ENCODE peak calls at places on chromosomes 6 and 20, in six cellular contexts. O is PC-9, G is uterus, J is psoas muscle, U is adrenal gland, S is Peyer's patch. F is an unnamed sample. For H3K4me1, the result is how much of the 10 kb centered on the place peaks cover.

GRCh38 chr6:16964553-16965499 is 137.0 kb upstream of the STMND1 start:
- DNase-seq in O (peak), S (peak), G (peak), J (peak), U (peak), F (peak)

GRCh38 chr6:71034578-71034977 is 77.7 kb upstream of the B3GAT2 start:
- DNase-seq in S (no peak), G (no peak), O (no peak), U (no peak), J (no peak), F (no peak)

GRCh38 chr6:10721850-10722569 is 860 bp upstream of the TMEM14C start:
- DNase-seq in G (no peak), S (no peak), J (no peak), O (no peak), U (no peak), F (no peak)

GRCh38 chr6:54244430-54244829 is 63.8 kb upstream of the TINAG start:
- DNase-seq in J (no peak), S (no peak), G (no peak), O (no peak), U (no peak), F (no peak)

GRCh38 chr20:58986286-58986967 is 5.4 kb downstream of the NELFCD start:
- DNase-seq in G (no peak), U (no peak), O (no peak), J (no peak), S (peak), F (no peak)

GRCh38 chr20:59495166-59495565 is 109.2 kb upstream of the PHACTR3 start:
- DNase-seq in J (no peak), U (no peak), G (no peak), O (peak), S (no peak), F (no peak)

GRCh38 chr6:112827793-112828192 is 480.7 kb downstream of the RFPL4B start:
- DNase-seq in S (peak), G (no peak), O (no peak), J (no peak), U (peak), F (no peak)

GRCh38 chr6:147530132-147531060 is 21.9 kb downstream of the SAMD5 start:
- DNase-seq in S (no peak), G (no peak), U (no peak), O (no peak), J (no peak), F (no peak)

GRCh38 chr20:33305591-33306057 is 22.6 kb downstream of the BPIFB1 start:
- DNase-seq in J (no peak), O (peak), U (no peak), G (no peak), S (no peak), F (no peak)

GRCh38 chr6:18022398-18023231 is 35.2 kb upstream of the KIF13A start:
- DNase-seq in O (peak), G (no peak), J (no peak), U (no peak), S (no peak), F (peak)

GRCh38 chr6:111147440-111147839 is 60.1 kb downstream of the SLC16A10 start:
- DNase-seq in O (no peak), S (no peak), J (no peak), G (no peak), U (no peak), F (no peak)

GRCh38 chr6:46651766-46652165 is 852 bp downstream of the CYP39A1 start:
- DNase-seq in J (no peak), G (no peak), S (no peak), U (no peak), O (no peak), F (no peak)

GRCh38 chr6:106490453-106490852 is 129.9 kb downstream of the CRYBG1 start:
- DNase-seq in S (no peak), J (no peak), U (no peak), O (peak), G (no peak), F (no peak)

GRCh38 chr6:129634411-129635230 is 75.4 kb downstream of the ARHGAP18 start:
- DNase-seq in S (peak), U (no peak), G (no peak), J (no peak), O (no peak), F (no peak)

GRCh38 chr6:158870418-158870957 is 51.3 kb upstream of the EZR start:
- DNase-seq in O (no peak), J (no peak), S (no peak), U (no peak), G (no peak), F (no peak)

GRCh38 chr6:35752330-35752729 is 15.5 kb downstream of the ARMC12 start:
- DNase-seq in U (no peak), O (no peak), J (no peak), G (no peak), S (no peak), F (no peak)

GRCh38 chr20:53434662-53435061 is 159.0 kb downstream of the ZNF217 start:
- DNase-seq in S (no peak), G (no peak), J (no peak), O (no peak), U (no peak), F (no peak)

GRCh38 chr20:38883081-38883980 is 42.9 kb upstream of the FAM83D start:
- DNase-seq in J (no peak), O (peak), U (peak), G (no peak), S (peak), F (no peak)

GRCh38 chr6:21436625-21437024 is 156.9 kb upstream of the SOX4 start:
- DNase-seq in S (no peak), G (no peak), O (no peak), U (no peak), J (no peak), F (no peak)

GRCh38 chr20:44052166-44052565 is 134.8 kb downstream of the JPH2 start:
- DNase-seq in U (no peak), S (no peak), J (no peak), O (no peak), G (no peak), F (no peak)

GRCh38 chr6:31075528-31075927 is 36.8 kb downstream of the C6orf15 start:
- DNase-seq in O (no peak), G (no peak), S (no peak), U (no peak), J (no peak), F (no peak)

GRCh38 chr6:30129818-30130679 is 5.9 kb upstream of the TRIM40 start:
- DNase-seq in U (no peak), G (no peak), J (no peak), O (peak), S (no peak), F (no peak)

GRCh38 chr6:150527100-150527499 is 72.6 kb upstream of the PLEKHG1 start:
- DNase-seq in U (peak), O (no peak), J (no peak), S (no peak), G (peak), F (no peak)

GRCh38 chr6:85129881-85130280 is 320.0 kb upstream of the NT5E start:
- DNase-seq in U (no peak), J (no peak), O (no peak), S (no peak), G (no peak), F (no peak)

GRCh38 chr20:50049442-50050026 is 63.4 kb downstream of the UBE2V1 start:
- DNase-seq in S (no peak), O (no peak), U (no peak), J (no peak), G (no peak), F (no peak)

GRCh38 chr20:59771506-59772372 is 161.7 kb downstream of the SYCP2 start:
- DNase-seq in U (no peak), O (no peak), J (no peak), S (peak), G (no peak), F (no peak)

GRCh38 chr6:38215225-38215624 is 395.7 kb downstream of the ZFAND3 start:
- DNase-seq in J (no peak), O (no peak), G (no peak), U (no peak), S (no peak), F (no peak)

GRCh38 chr6:49866485-49866943 is at the start of gene CRISP1:
- DNase-seq in S (no peak), J (no peak), O (no peak), G (no peak), U (no peak), F (no peak)

GRCh38 chr6:128443553-128443952 is 76.8 kb downstream of the PTPRK start:
- DNase-seq in U (no peak), O (no peak), J (no peak), G (no peak), S (no peak), F (no peak)

GRCh38 chr6:167238169-167238693 is 52.9 kb upstream of the UNC93A start:
- DNase-seq in G (no peak), S (no peak), O (no peak), U (no peak), J (no peak), F (no peak)

GRCh38 chr6:56808871-56809359 is 146.0 kb upstream of the BEND6 start:
- DNase-seq in O (peak), J (no peak), G (no peak), S (no peak), U (no peak), F (no peak)

GRCh38 chr6:56807335-56807991 is 147.4 kb upstream of the BEND6 start:
- DNase-seq in U (no peak), G (no peak), J (no peak), S (no peak), O (no peak), F (no peak)

GRCh38 chr6:56806368-56806767 is 148.5 kb upstream of the BEND6 start:
- DNase-seq in U (no peak), G (no peak), O (no peak), J (no peak), S (no peak), F (no peak)

GRCh38 chr6:56804996-56805395 is 149.9 kb upstream of the BEND6 start:
- DNase-seq in J (no peak), G (no peak), S (no peak), O (peak), U (no peak), F (no peak)

DNA sequence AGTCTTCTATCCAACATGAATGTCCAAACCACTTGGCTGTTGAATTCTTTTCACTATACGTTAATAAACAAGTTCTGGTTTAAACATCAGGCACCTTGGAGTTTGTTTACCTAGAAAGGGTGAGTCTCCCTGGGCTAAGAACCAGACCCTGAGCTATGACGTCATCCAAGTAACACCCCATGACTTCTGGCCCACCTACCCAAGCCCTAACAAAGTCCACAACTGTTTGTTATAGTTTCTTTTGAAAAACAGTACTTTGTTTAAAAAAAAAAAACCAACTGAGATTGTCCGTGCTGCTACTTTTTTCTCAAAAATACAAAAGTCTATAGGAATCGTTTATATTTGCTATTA is 146.9 kb upstream of the BEND6 start:
- DNase-seq in O (peak), S (no peak), U (no peak), J (no peak), G (no peak), F (no peak)
- H3K27ac ChIP-seq in O (peak), S (no peak), U (no peak), J (peak), G (no peak), F (no peak)

GRCh38 chr6:149223934-149224333 is 93.6 kb upstream of the TAB2 start:
- DNase-seq in S (no peak), U (no peak), O (no peak), J (no peak), G (no peak), F (no peak)

GRCh38 chr6:149224399-149224798 is 93.1 kb upstream of the TAB2 start:
- DNase-seq in O (no peak), J (no peak), G (no peak), U (no peak), S (no peak), F (no peak)

GRCh38 chr6:149223120-149223775 is 94.3 kb upstream of the TAB2 start:
- DNase-seq in J (no peak), U (no peak), G (no peak), S (no peak), O (no peak), F (no peak)

GRCh38 chr6:149220882-149221773 is 96.4 kb upstream of the TAB2 start:
- DNase-seq in S (no peak), G (no peak), J (no peak), U (no peak), O (no peak), F (no peak)

GRCh38 chr6:149221774-149222070 is 95.8 kb upstream of the TAB2 start:
- DNase-seq in S (no peak), G (no peak), O (no peak), U (no peak), J (no peak), F (no peak)
- H3K4me1 ChIP-seq in S (under half), G (under half), O (under half), U (under half), J (under half), F (under half)

DNA sequence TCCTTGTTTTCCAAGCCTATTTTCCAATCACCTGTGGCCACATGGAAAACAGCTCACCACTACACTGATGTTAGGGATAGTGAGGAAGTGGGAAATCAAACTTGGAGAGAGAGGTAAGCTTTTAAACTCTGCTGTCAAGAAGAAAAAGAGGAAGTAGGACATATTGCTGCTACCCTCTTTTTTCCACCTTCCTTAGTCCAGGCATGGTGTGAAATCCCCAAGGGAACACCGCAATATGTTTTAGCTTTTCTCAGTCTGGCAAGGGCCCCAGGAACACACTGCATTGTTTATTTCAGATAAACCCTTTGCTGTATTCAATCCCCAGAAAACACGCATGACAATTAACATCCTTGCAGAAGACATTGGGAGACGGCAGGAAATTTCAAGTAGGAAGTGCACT is 61.3 kb downstream of the HS3ST5 start:
- DNase-seq in O (no peak), S (no peak), G (no peak), U (no peak), J (no peak), F (no peak)
- H3K27ac ChIP-seq in O (no peak), S (no peak), G (no peak), U (no peak), J (no peak), F (no peak)

DNA sequence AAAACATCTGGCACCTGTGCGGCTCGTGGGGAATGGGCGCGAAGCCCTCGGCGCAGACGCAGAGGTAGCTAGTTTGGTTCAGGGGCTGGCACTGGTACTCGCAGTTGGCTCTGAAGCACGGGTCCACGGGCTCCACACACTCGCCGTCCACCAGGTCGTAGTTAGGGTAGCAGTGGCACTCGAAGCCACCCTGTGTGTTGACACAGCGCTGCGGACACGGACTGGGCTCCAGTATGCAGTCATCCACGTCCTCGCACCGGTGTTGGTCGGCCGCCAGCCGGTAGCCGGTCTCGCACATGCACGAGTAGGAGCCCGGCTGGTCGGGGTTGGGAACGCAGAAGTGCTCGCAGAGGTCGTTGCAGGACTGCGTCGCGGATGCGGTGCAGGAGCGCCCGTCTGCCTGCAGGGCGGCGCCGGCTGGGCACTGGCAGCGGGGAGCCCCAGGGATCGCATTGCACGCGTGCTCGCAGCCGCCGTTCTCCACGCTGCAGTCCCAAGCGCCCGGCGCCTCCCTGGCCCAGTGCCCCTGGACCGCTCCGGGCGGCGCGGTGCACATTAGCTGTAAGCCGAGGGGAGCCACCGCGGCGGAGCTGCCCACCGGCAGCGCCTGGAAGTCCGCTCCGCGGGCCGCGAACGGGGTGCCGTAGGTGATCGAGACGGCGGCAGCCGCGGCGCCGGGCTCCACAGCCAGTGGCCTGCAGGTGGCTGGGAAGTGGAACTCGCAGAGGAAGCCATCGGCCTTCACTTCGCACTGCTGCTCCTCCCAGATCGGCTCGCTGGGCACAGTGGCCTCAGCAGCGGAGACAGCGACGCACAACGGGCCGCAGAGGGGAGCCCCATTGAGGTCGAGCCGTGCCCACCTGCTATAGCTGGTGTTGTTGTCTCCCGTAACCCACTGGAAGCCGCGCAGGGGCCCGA is 930 bp downstream of the THBD start:
- DNase-seq in S (no peak), G (peak), O (no peak), J (peak), U (peak), F (no peak)
- H3K4me1 ChIP-seq in S (under half), G (under half), O (under half), J (under half), U (half or more), F (under half)